ENCODE peak calls at places on chromosomes 5 and 9, in seven cellular contexts. H, E, A, R, D, Q and S are unnamed samples.

GRCh38 chr5:1735320-1735970 is 64.2 kb downstream of the MRPL36 start:
- DNase-seq in D (peak; percentile 9), H (no peak), R (peak; percentile 8), A (no peak), Q (no peak), E (no peak), S (no peak)

GRCh38 chr9:131545003-131545785 is at the start of gene PRRT1B:
- DNase-seq in E (peak; percentile 86), Q (peak; percentile 52), H (no peak), R (no peak), D (peak; percentile 92), A (no peak), S (peak; percentile 73)

GRCh38 chr5:6365977-6366590 is 12.3 kb downstream of the MED10 start:
- DNase-seq in H (no peak), R (no peak), Q (no peak), A (no peak), D (no peak), E (no peak), S (no peak)

GRCh38 chr5:14443665-14444064 is 137.9 kb upstream of the OTULINL start:
- DNase-seq in D (peak; percentile 28), E (no peak), A (no peak), H (no peak), Q (no peak), R (no peak), S (no peak)

GRCh38 chr9:125126019-125126746 is 17.1 kb downstream of the SCAI start:
- DNase-seq in R (peak; percentile 81), D (peak; percentile 66), Q (peak; percentile 22), H (peak; percentile 88), E (no peak), A (peak; percentile 73), S (no peak)

GRCh38 chr5:98066910-98067309 is 706.6 kb upstream of the RGMB start:
- DNase-seq in Q (no peak), D (no peak), H (no peak), A (no peak), E (no peak), R (no peak), S (no peak)

GRCh38 chr9:81602887-81603680 is 86.3 kb downstream of the TLE1 start:
- DNase-seq in E (no peak), R (no peak), Q (no peak), H (no peak), D (no peak), A (no peak), S (no peak)

GRCh38 chr9:105475302-105475701 is 27.5 kb downstream of the FSD1L start:
- DNase-seq in E (peak; percentile 39), D (no peak), A (peak; percentile 21), R (no peak), Q (peak; percentile 65), H (no peak), S (peak; percentile 35)

GRCh38 chr5:151228986-151229385 is 5.1 kb upstream of the CCDC69 start:
- DNase-seq in D (no peak), E (no peak), A (no peak), H (no peak), Q (no peak), R (no peak), S (no peak)

DNA sequence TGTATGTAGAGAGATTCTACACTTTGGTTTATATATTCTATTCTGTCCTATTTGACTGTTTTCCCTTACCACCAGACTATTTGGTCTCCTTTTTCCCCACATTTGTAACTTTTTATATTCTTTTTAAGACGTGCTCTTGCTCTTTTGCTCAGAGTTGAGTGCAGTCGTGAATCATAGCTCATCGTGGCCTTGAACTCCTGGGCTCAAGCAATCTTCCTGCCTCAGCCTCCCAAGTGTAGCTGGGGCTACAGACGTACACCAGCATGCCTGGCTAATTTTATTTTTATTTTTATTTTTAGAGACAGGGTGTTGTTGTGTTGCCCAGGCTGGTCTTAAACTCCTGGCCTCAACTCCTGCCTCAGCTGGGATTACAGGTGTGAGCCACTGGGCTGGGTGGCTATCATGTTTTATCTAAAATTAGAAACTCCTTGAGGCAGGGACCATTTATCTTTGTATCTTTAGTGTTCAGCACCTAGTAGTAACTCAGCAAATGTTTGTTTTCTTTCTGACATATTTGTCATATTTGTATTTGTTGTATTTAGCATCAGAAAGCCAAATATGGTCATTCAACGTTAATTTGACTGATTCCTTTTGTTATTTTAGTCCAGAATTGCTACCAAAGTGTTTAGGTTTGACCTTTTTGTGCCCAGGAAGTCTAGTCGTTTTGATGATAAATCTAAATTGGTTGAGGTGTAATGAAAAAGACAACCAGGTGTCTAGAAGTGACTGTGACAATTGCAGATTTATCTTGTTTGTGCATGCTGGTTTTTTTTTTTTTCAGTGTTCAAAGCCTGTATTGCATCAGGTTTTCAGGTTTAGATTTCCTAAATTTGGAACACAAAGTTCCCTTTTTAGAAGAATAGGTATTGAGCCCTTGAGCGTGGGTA is 44.3 kb downstream of the ERBIN start:
- DNase-seq in H (no peak), Q (no peak), A (peak; percentile 45), R (no peak), D (no peak), E (no peak), S (no peak)
- H3K4me3 ChIP-seq in H (no peak overlapping the region), Q (no peak overlapping the region), A (no peak overlapping the region), R (no peak overlapping the region), D (no peak overlapping the region), E (no peak overlapping the region), S (no peak overlapping the region)

DNA sequence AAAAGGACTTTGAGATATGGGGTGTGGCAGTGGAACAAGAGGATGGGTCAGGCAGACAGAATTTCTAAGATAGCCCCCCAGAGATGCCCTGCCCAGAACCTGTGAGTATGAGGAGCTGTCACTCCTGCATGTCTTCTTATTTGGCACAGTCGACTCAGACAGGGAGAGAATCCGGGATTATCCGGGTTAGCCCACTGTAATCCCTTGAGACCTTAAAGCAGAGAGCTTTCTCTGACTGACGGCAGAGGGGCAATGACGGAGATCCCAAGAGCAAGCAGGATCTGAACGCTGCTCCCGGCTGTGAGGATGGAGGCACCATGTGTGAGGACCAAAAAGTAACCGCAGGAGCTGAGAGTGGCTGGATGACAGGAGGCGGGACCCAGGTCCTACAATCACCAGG is 8.8 kb upstream of the NHP2 start:
- DNase-seq in E (no peak), D (no peak), Q (no peak), A (no peak), R (no peak), H (no peak), S (no peak)
- H3K27me3 ChIP-seq in E (peaks cover 28% of the 10 kb centered on the region), D (no peaks in the 10 kb centered on the region), Q (no peaks in the 10 kb centered on the region), A (peaks cover 3% of the 10 kb centered on the region), R (peaks cover 30% of the 10 kb centered on the region), H (no peaks in the 10 kb centered on the region), S (peaks cover 5% of the 10 kb centered on the region)

DNA sequence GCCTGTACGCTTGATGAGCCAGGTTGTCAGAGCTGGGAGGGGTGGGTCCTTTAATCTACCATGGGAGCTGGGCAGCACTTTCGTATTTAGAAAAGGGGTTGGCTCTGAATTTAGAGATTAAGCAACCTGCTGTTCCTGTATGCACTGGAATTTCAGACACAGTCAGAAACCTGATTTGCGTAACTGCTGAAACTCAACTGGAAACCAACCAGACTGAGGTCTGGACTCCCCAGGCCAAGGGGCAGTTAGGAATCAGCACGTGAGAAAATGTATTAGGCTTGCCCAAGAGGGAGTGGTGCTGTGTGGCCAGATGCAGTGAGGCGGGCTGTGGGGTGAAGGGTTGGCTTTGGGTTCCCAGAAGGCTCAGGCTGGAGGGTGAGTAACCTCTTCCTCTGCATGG is 235.0 kb downstream of the GOLPH3 start:
- DNase-seq in Q (no peak), R (no peak), A (no peak), E (no peak), H (no peak), D (no peak), S (no peak)
- H3K36me3 ChIP-seq in Q (no peaks in the 10 kb centered on the region), R (no peaks in the 10 kb centered on the region), A (no peaks in the 10 kb centered on the region), E (no peaks in the 10 kb centered on the region), H (no peaks in the 10 kb centered on the region), D (no peaks in the 10 kb centered on the region), S (no peaks in the 10 kb centered on the region)

GRCh38 chr5:127324756-127325155 is 34.2 kb downstream of the MEGF10 start:
- DNase-seq in A (no peak), R (no peak), D (no peak), H (no peak), Q (peak; percentile 64), E (no peak), S (no peak)

GRCh38 chr5:127321465-127321864 is 30.9 kb downstream of the MEGF10 start:
- DNase-seq in R (no peak), A (no peak), Q (no peak), D (no peak), E (no peak), H (no peak), S (no peak)

GRCh38 chr5:127330116-127330515 is 39.5 kb downstream of the MEGF10 start:
- DNase-seq in E (no peak), Q (no peak), H (no peak), A (no peak), R (no peak), D (no peak), S (no peak)

GRCh38 chr5:127322405-127322804 is 31.8 kb downstream of the MEGF10 start:
- DNase-seq in A (no peak), E (no peak), R (no peak), D (no peak), H (no peak), Q (no peak), S (no peak)

GRCh38 chr5:127326438-127326837 is 35.8 kb downstream of the MEGF10 start:
- DNase-seq in H (no peak), Q (peak; percentile 30), E (no peak), R (no peak), D (no peak), A (peak; percentile 5), S (no peak)
- H3K4me3 ChIP-seq in H (no peak overlapping the region), Q (no peak overlapping the region), E (no peak overlapping the region), R (no peak overlapping the region), D (no peak overlapping the region), A (no peak overlapping the region), S (no peak overlapping the region)

GRCh38 chr9:36820392-36820861 is 213.6 kb downstream of the PAX5 start:
- DNase-seq in D (no peak), Q (no peak), R (no peak), A (no peak), H (no peak), E (no peak), S (peak; percentile 40)
- H3K27me3 ChIP-seq in D (no peaks in the 10 kb centered on the region), Q (no peaks in the 10 kb centered on the region), R (peaks cover 38% of the 10 kb centered on the region), A (peaks cover 10% of the 10 kb centered on the region), H (no peaks in the 10 kb centered on the region), E (peaks cover 19% of the 10 kb centered on the region), S (peaks cover 10% of the 10 kb centered on the region)

GRCh38 chr5:138386290-138386689 is 33.8 kb downstream of the KDM3B start:
- DNase-seq in H (no peak), A (no peak), E (no peak), Q (no peak), D (no peak), R (no peak), S (no peak)

GRCh38 chr5:138385660-138386059 is 33.2 kb downstream of the KDM3B start:
- DNase-seq in D (no peak), E (no peak), R (no peak), Q (no peak), A (no peak), H (no peak), S (no peak)

GRCh38 chr5:138391859-138392386 is 39.4 kb downstream of the KDM3B start:
- DNase-seq in A (no peak), H (no peak), E (no peak), R (peak; percentile 64), D (no peak), Q (no peak), S (no peak)

DNA sequence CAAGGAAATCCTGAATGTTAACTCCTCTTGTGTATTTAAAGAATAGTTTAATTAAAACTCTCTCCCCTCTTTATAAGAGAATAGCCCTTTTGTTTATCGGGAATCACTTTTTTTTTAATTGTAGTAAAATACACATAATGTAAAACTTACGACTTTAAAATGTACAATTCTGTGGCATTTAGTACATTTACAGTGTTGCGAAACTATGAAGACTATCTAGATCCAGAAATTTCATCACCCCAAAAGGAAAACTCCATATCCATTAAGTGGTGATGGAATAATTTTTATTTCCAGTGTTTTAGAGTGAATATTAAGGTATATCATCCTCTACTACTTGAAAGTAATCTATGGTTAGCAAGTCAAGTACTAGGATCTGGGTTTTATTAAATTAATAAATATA is 36.8 kb downstream of the KDM3B start:
- DNase-seq in H (no peak), A (no peak), D (no peak), R (no peak), Q (no peak), E (no peak), S (no peak)
- H3K36me3 ChIP-seq in H (no peaks in the 10 kb centered on the region), A (peaks cover 73% of the 10 kb centered on the region), D (peaks cover 38% of the 10 kb centered on the region), R (peaks cover 95% of the 10 kb centered on the region), Q (peaks cover 8% of the 10 kb centered on the region), E (peaks cover 28% of the 10 kb centered on the region), S (peaks cover 48% of the 10 kb centered on the region)